ENCODE peak calls at places on chromosomes 6 and 20, in ten cellular contexts. B, N, O, H, U, I, R, T, A and W are unnamed samples.

GRCh38 chr6:105791569-105792318 is 294.4 kb upstream of the PRDM1 start:
- DNase-seq in H (no peak), T (no peak), A (no peak), N (no peak), U (no peak), O (no peak), B (no peak), I (no peak), R (no peak), W (no peak)

GRCh38 chr6:90375681-90376439 is 79.2 kb upstream of the BACH2 start:
- DNase-seq in N (peak), R (no peak), T (no peak), U (no peak), A (no peak), I (no peak), H (no peak), O (no peak), B (peak), W (peak)

GRCh38 chr6:144928847-144929246 is 643.7 kb downstream of the UTRN start:
- DNase-seq in I (no peak), H (no peak), R (no peak), U (no peak), B (no peak), A (no peak), T (no peak), N (no peak), O (no peak), W (no peak)

GRCh38 chr6:142542704-142543233 is 241.0 kb downstream of the ADGRG6 start:
- DNase-seq in O (no peak), A (no peak), I (no peak), U (peak), R (no peak), H (peak), B (no peak), N (no peak), T (no peak), W (peak)

GRCh38 chr6:77180367-77180766 is 282.9 kb downstream of the HTR1B start:
- DNase-seq in I (no peak), U (no peak), B (no peak), A (no peak), H (no peak), T (no peak), O (no peak), R (no peak), N (no peak), W (no peak)

GRCh38 chr6:19759117-19759880 is 77.9 kb upstream of the ID4 start:
- DNase-seq in T (no peak), N (no peak), A (no peak), B (no peak), U (no peak), H (no peak), R (no peak), O (no peak), I (no peak), W (no peak)

GRCh38 chr6:44086931-44087574 is 40.2 kb downstream of the MRPL14 start:
- DNase-seq in R (no peak), I (no peak), N (no peak), U (peak), H (peak), O (no peak), T (no peak), B (no peak), A (no peak), W (no peak)

GRCh38 chr20:16434087-16434664 is 139.1 kb downstream of the KIF16B start:
- DNase-seq in N (peak), B (peak), I (peak), T (no peak), A (peak), O (peak), U (peak), R (no peak), H (peak), W (peak)

GRCh38 chr20:54237544-54237943 is 29.7 kb downstream of the PFDN4 start:
- DNase-seq in T (no peak), I (no peak), B (no peak), H (no peak), U (no peak), A (no peak), O (no peak), R (no peak), N (no peak), W (no peak)

GRCh38 chr6:74091133-74091793 is 395.3 kb downstream of the CD109 start:
- DNase-seq in I (no peak), H (peak), U (peak), N (peak), T (no peak), A (peak), R (no peak), O (no peak), B (no peak), W (no peak)

GRCh38 chr6:41334482-41335023 is 855 bp upstream of the NCR2 start:
- DNase-seq in T (no peak), U (peak), N (peak), O (no peak), R (no peak), I (no peak), B (no peak), H (no peak), A (no peak), W (peak)

GRCh38 chr6:144416773-144417172 is 131.6 kb downstream of the UTRN start:
- DNase-seq in H (no peak), A (no peak), T (no peak), U (no peak), O (no peak), N (no peak), R (no peak), B (no peak), I (no peak), W (no peak)

GRCh38 chr20:4195499-4195898 is 180.1 kb upstream of the RNF24 start:
- DNase-seq in T (no peak), I (no peak), B (no peak), U (peak), N (no peak), A (peak), O (no peak), R (no peak), H (no peak), W (no peak)

GRCh38 chr6:152277826-152278247 is 359.3 kb downstream of the SYNE1 start:
- DNase-seq in A (no peak), T (no peak), R (no peak), O (no peak), I (no peak), H (peak), B (no peak), N (no peak), U (no peak), W (no peak)

GRCh38 chr20:54382419-54382818 is 93.0 kb upstream of the DOK5 start:
- DNase-seq in B (no peak), T (no peak), U (no peak), N (no peak), R (no peak), O (no peak), A (no peak), I (no peak), H (no peak), W (no peak)

GRCh38 chr20:19726126-19726525 is 31.9 kb upstream of the RIN2 start:
- DNase-seq in B (no peak), A (no peak), N (no peak), O (no peak), I (no peak), U (no peak), H (no peak), R (no peak), T (no peak), W (no peak)

GRCh38 chr20:62676976-62677375 is 31.7 kb upstream of the NTSR1 start:
- DNase-seq in N (no peak), R (no peak), O (no peak), U (no peak), I (no peak), B (no peak), H (no peak), A (no peak), T (no peak), W (no peak)

GRCh38 chr20:35695245-35695749 is 3.9 kb downstream of the NFS1 start:
- DNase-seq in H (no peak), T (no peak), N (no peak), I (no peak), R (no peak), A (no peak), U (no peak), B (no peak), O (no peak), W (no peak)

GRCh38 chr6:108561742-108562502 is 1.2 kb downstream of the FOXO3 start:
- DNase-seq in B (no peak), T (no peak), O (no peak), R (no peak), N (no peak), I (no peak), H (peak), A (no peak), U (peak), W (peak)

GRCh38 chr20:50312682-50313187 is 122.1 kb downstream of the CEBPB start:
- DNase-seq in T (no peak), O (no peak), R (no peak), A (no peak), I (no peak), B (no peak), N (no peak), U (no peak), H (no peak), W (no peak)